ENCODE peak calls at places on chromosomes 11 and 22, in five cellular contexts. S is PC-3, G is heart left ventricle, C is astrocyte of the spinal cord, D is stomach. R is an unnamed sample.

GRCh38 chr11:120316880-120317688 is 8.0 kb upstream of the TLCD5 start:
- DNase-seq in S (peak; percentile 99), G (peak; percentile 75), C (no peak), D (peak; percentile 91), R (peak; percentile 67)

GRCh38 chr11:14036495-14036894 is 74.0 kb downstream of the SPON1 start:
- DNase-seq in S (peak; percentile 47), G (no peak), C (no peak), D (no peak), R (no peak)

GRCh38 chr22:22215659-22216449 is 28.7 kb upstream of the VPREB1 start:
- DNase-seq in S (no peak), G (no peak), C (no peak), D (no peak), R (no peak)

GRCh38 chr11:93614111-93614784 is 47.2 kb upstream of the CEP295 start:
- DNase-seq in S (no peak), G (no peak), C (no peak), D (no peak), R (no peak)

GRCh38 chr22:46171940-46172339 is 21.6 kb downstream of the PPARA start:
- DNase-seq in S (peak; percentile 86), G (no peak), C (peak; percentile 62), D (no peak), R (peak; percentile 62)

GRCh38 chr11:23931443-23931842 is 565.4 kb upstream of the LUZP2 start:
- DNase-seq in S (no peak), G (no peak), C (no peak), D (no peak), R (no peak)

GRCh38 chr11:78418584-78419211 is 1.1 kb upstream of the GAB2 start:
- DNase-seq in S (no peak), G (no peak), C (no peak), D (no peak), R (no peak)

GRCh38 chr11:11913395-11913794 is 71.6 kb downstream of the USP47 start:
- DNase-seq in S (no peak), G (no peak), C (no peak), D (no peak), R (no peak)

GRCh38 chr11:20367313-20367948 is 3.9 kb downstream of the HTATIP2 start:
- DNase-seq in S (peak; percentile 93), G (no peak), C (peak; percentile 93), D (peak; percentile 43), R (peak; percentile 88)

GRCh38 chr22:41940853-41941765 is 5.8 kb downstream of the CENPM start:
- DNase-seq in S (peak; percentile 67), G (peak; percentile 80), C (peak; percentile 80), D (peak; percentile 91), R (peak; percentile 83)

GRCh38 chr11:123233280-123233977 is 38.4 kb upstream of the CLMP start:
- DNase-seq in S (no peak), G (no peak), C (no peak), D (no peak), R (no peak)

GRCh38 chr11:119422505-119423416 is at the start of gene THY1:
- DNase-seq in S (no peak), G (no peak), C (peak; percentile 39), D (no peak), R (no peak)

GRCh38 chr11:115764172-115764571 is 260.0 kb upstream of the CADM1 start:
- DNase-seq in S (no peak), G (no peak), C (peak; percentile 2), D (no peak), R (no peak)

GRCh38 chr11:116725434-116726221 is 47.2 kb downstream of the BUD13 start:
- DNase-seq in S (no peak), G (no peak), C (no peak), D (no peak), R (peak; percentile 32)

GRCh38 chr11:19661827-19662226 is 50.8 kb upstream of the NAV2 start:
- DNase-seq in S (no peak), G (no peak), C (no peak), D (no peak), R (no peak)

GRCh38 chr22:29427176-29427760 is 11.1 kb upstream of the RFPL1 start:
- DNase-seq in S (no peak), G (no peak), C (no peak), D (no peak), R (no peak)

GRCh38 chr22:46737976-46738641 is at the start of gene CERK:
- DNase-seq in S (peak; percentile 35), G (peak; percentile 90), C (peak; percentile 75), D (peak; percentile 85), R (peak; percentile 71)

GRCh38 chr11:46342237-46342636 is 5.0 kb upstream of the DGKZ start:
- DNase-seq in S (no peak), G (peak; percentile 57), C (no peak), D (no peak), R (peak; percentile 50)

GRCh38 chr11:78094250-78094649 is 14.6 kb upstream of the NDUFC2 start:
- DNase-seq in S (no peak), G (no peak), C (no peak), D (no peak), R (no peak)

GRCh38 chr11:130873766-130874165 is 42.5 kb downstream of the SNX19 start:
- DNase-seq in S (peak; percentile 70), G (no peak), C (peak; percentile 40), D (no peak), R (peak; percentile 34)

GRCh38 chr11:64291746-64292457 is 800 bp downstream of the KCNK4 start:
- DNase-seq in S (no peak), G (no peak), C (no peak), D (no peak), R (no peak)

GRCh38 chr22:37232140-37232998 is 11.7 kb downstream of the RAC2 start:
- DNase-seq in S (no peak), G (no peak), C (no peak), D (no peak), R (no peak)

GRCh38 chr11:77093056-77093891 is 9.4 kb upstream of the OMP start:
- DNase-seq in S (no peak), G (peak; percentile 26), C (no peak), D (no peak), R (no peak)

GRCh38 chr22:33599596-33599995 is 320.7 kb downstream of the LARGE1 start:
- DNase-seq in S (no peak), G (no peak), C (no peak), D (no peak), R (no peak)

GRCh38 chr11:57203359-57203758 is 21.6 kb downstream of the LRRC55 start:
- DNase-seq in S (no peak), G (peak; percentile 83), C (no peak), D (peak; percentile 33), R (peak; percentile 38)

GRCh38 chr11:14454861-14455632 is 44.6 kb downstream of the COPB1 start:
- DNase-seq in S (peak; percentile 55), G (no peak), C (peak; percentile 61), D (no peak), R (peak; percentile 54)

GRCh38 chr11:11728371-11728770 is 106.6 kb upstream of the GALNT18 start:
- DNase-seq in S (no peak), G (no peak), C (no peak), D (no peak), R (no peak)

GRCh38 chr11:5288912-5289525 is 12.7 kb downstream of the OR51B4 start:
- DNase-seq in S (no peak), G (no peak), C (no peak), D (no peak), R (no peak)

DNA sequence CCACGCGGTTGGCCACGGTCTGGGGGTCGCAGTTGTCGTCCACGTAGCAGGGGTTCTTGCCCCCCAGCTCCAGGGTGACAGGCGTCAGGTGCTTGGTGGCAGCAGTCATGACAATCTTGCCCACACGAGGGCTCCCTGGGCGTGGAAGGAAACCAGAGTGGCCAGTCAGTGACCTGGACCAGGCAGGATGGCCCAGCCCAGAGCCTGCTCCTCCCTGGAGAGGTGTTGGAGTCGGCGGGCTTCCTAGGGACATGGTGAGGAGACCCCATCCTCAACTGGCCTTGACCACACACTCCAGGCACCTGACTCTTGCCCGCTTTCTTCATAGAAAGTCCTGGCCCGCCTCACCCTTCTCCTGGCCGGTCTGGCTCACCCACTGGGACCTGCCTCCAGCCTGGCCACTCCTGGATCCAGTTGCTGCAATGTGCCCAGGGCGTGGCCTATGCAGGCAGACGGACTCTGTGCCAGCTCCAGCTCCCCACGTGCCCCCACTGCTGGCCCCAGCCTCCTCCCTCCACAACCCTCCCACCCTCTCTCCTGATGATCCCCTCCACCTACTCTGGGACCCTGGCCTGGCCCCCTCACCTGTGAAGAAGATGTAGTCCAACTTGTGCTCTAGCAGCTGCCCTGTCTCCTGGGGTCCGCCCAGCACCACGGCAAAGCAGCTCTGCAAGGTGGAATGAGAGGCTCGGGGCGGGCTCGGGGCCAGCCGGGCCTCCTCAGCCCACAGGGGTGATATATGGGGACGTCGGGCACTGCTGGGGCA is 8.7 kb downstream of the ALDH3B2 start:
- DNase-seq in S (peak; percentile 72), G (no peak), C (no peak), D (peak; percentile 78), R (no peak)
- TF ChIP-seq CTCF in S (peak; percentile 76), G (no peak), C (no peak), D (peak; percentile 46), R (no peak)

DNA sequence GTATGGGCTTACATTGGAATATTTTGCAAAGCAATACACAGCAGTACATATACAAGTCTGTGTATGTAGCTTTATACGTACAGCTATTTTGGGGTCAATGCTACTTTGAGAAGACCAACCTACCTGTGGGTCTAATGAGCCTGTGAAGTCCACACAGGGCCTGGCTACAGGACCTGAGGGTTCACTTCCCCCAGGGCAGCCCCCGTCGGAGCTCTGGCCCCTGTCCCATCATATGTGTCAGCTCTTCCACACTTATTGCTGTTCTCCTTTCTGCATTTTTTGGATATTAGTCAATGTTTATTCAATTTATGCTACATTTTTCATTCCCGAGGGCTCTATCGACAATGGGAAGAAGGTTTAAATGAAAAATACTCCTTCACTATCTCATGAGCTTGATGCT is 1473.6 kb downstream of the BRD1 start:
- DNase-seq in S (no peak), G (no peak), C (no peak), D (no peak), R (no peak)
- H3K4me3 ChIP-seq in S (no peak overlapping the region), G (no peak overlapping the region), C (no peak overlapping the region), D (no peak overlapping the region), R (no peak overlapping the region)

DNA sequence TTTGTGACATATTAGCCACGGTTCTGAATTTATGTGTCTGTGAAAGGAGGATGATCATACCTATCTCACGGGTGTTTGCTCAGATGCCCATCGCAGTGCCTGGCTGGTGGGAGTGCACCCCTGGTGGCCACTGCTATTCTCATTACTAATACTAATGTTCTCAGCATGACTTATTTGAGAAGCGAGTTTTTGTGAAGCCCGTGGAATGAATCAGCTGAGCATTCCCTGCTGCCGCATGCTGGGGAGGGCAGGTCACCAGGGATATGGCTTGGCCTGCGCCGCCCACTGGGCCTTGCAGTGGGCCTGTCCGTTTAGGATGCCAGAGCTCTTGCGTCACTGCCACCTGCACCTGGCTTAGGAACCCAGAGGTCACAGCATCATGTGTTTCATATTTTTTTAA is 16.8 kb downstream of the CTTN start:
- DNase-seq in S (peak; percentile 15), G (no peak), C (peak; percentile 86), D (no peak), R (peak; percentile 20)
- TF ChIP-seq CTCF in S (peak; percentile 54), G (no peak), C (peak; percentile 61), D (no peak), R (peak; percentile 24)

GRCh38 chr11:107564877-107565218 is 687 bp downstream of the ALKBH8 start:
- DNase-seq in S (no peak), G (no peak), C (no peak), D (no peak), R (no peak)

GRCh38 chr11:107561688-107562087 is 3.8 kb downstream of the ALKBH8 start:
- DNase-seq in S (peak; percentile 95), G (no peak), C (peak; percentile 9), D (no peak), R (peak; percentile 64)

GRCh38 chr11:107565219-107565937 is at the start of gene ALKBH8:
- DNase-seq in S (peak; percentile 84), G (peak; percentile 76), C (peak; percentile 62), D (peak; percentile 75), R (peak; percentile 64)

GRCh38 chr11:107562647-107563208 is 2.8 kb downstream of the ALKBH8 start:
- DNase-seq in S (peak; percentile 99), G (no peak), C (peak; percentile 79), D (no peak), R (peak; percentile 52)

GRCh38 chr11:107563702-107564101 is 1.8 kb downstream of the ALKBH8 start:
- DNase-seq in S (peak; percentile 82), G (no peak), C (peak; percentile 57), D (no peak), R (peak; percentile 71)
- H3K4me3 ChIP-seq in S (peak overlapping the region; percentile 73), G (no peak overlapping the region), C (no peak overlapping the region), D (no peak overlapping the region), R (no peak overlapping the region)